ENCODE peak calls at places on chromosomes 7 and 10, in four cellular contexts. F, O, N and M are unnamed samples.

GRCh38 chr7:114026486-114027089 is 107.8 kb upstream of the PPP1R3A start:
- DNase-seq in N (peak; percentile 63), F (peak; percentile 60), O (no peak), M (peak; percentile 86)

GRCh38 chr10:127976701-127977367 is 69.9 kb downstream of the PTPRE start:
- DNase-seq in O (no peak), N (no peak), F (no peak), M (no peak)

GRCh38 chr10:101006593-101007098 is 7.0 kb downstream of the LZTS2 start:
- DNase-seq in N (no peak), F (no peak), O (no peak), M (no peak)

GRCh38 chr7:127653396-127653795 is 1.4 kb downstream of the SND1 start:
- DNase-seq in F (no peak), N (no peak), O (no peak), M (no peak)

GRCh38 chr7:152931583-152931982 is 172.0 kb downstream of the ACTR3B start:
- DNase-seq in N (no peak), F (no peak), O (no peak), M (no peak)

GRCh38 chr7:13061115-13061514 is 373.7 kb downstream of the ARL4A start:
- DNase-seq in F (no peak), O (no peak), N (no peak), M (no peak)

GRCh38 chr10:60954045-60954444 is 10.1 kb upstream of the RHOBTB1 start:
- DNase-seq in O (no peak), F (no peak), N (no peak), M (no peak)

GRCh38 chr7:16651391-16652254 is 5.6 kb downstream of the BZW2 start:
- DNase-seq in N (peak; percentile 24), O (no peak), F (no peak), M (no peak)

GRCh38 chr7:118079369-118079768 is 104.6 kb upstream of the LSM8 start:
- DNase-seq in O (no peak), N (no peak), F (no peak), M (no peak)

GRCh38 chr10:87503892-87504291 is 801 bp upstream of the MINPP1 start:
- DNase-seq in O (no peak), F (no peak), N (peak; percentile 21), M (peak; percentile 10)

GRCh38 chr10:116395223-116395985 is 32.2 kb upstream of the PNLIPRP3 start:
- DNase-seq in F (no peak), N (no peak), O (no peak), M (no peak)

GRCh38 chr7:135321556-135321955 is 87.9 kb downstream of the STRA8 start:
- DNase-seq in F (no peak), N (no peak), O (no peak), M (no peak)

GRCh38 chr10:101839002-101839401 is 4.6 kb downstream of the KCNIP2 start:
- DNase-seq in F (peak; percentile 0), O (no peak), N (no peak), M (no peak)

GRCh38 chr7:41696323-41696916 is 6.5 kb downstream of the INHBA start:
- DNase-seq in F (peak; percentile 43), N (peak; percentile 45), O (no peak), M (peak; percentile 96)

GRCh38 chr10:27391325-27391724 is 112.8 kb upstream of the RAB18 start:
- DNase-seq in N (no peak), O (no peak), F (no peak), M (no peak)

GRCh38 chr7:128591705-128592104 is 80.4 kb upstream of the GARIN1A start:
- DNase-seq in N (no peak), F (no peak), O (no peak), M (no peak)

GRCh38 chr10:99296605-99297004 is 32.6 kb upstream of the CNNM1 start:
- DNase-seq in N (no peak), F (no peak), O (no peak), M (no peak)

GRCh38 chr7:91922857-91923256 is 17.8 kb upstream of the AKAP9 start:
- DNase-seq in N (no peak), O (no peak), F (no peak), M (no peak)

GRCh38 chr10:82221750-82222149 is 346.8 kb downstream of the NRG3 start:
- DNase-seq in F (no peak), N (no peak), O (no peak), M (peak; percentile 49)

GRCh38 chr10:120477723-120478270 is 20.8 kb downstream of the PLPP4 start:
- DNase-seq in F (no peak), O (no peak), N (no peak), M (no peak)

GRCh38 chr7:88835147-88835728 is 39.7 kb upstream of the TEX47 start:
- DNase-seq in N (peak; percentile 27), F (peak; percentile 24), O (peak; percentile 15), M (peak; percentile 74)
- TF ChIP-seq CREB1 in N (no peak), F (no peak), O (no peak), M (no peak)

GRCh38 chr7:99121496-99122021 is 22.3 kb downstream of the SMURF1 start:
- DNase-seq in N (no peak), O (no peak), F (no peak), M (no peak)
- TF ChIP-seq REST in N (no peak), O (no peak), F (no peak), M (no peak)

GRCh38 chr7:33432825-33433224 is 303.5 kb downstream of the BBS9 start:
- DNase-seq in O (no peak), F (no peak), N (no peak), M (no peak)
- TF ChIP-seq CREB1 in O (no peak), F (no peak), N (no peak), M (no peak)

GRCh38 chr7:140055833-140056232 is 6.9 kb downstream of the PARP12 start:
- DNase-seq in N (no peak), O (no peak), F (no peak), M (no peak)
- TF ChIP-seq REST in N (no peak), O (no peak), F (no peak), M (no peak)

DNA sequence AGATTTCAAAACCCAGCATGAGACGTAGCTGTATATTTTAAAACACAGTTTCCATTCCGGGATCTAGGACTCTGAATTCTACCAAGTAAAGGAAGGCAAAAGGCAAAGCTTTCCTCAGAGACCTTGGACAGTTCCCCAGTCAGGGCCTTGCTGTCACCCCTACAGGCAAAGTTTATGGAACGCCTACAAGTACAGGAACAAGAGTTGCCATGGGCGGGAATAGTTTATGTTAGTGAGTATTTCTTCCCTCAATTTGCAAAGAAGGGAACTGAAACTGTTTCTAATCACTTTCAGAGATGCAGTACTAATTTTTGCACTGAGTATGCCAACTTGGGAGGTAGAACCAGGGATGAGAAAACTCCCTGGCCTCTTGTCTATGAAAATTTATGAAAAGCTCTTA is 68.2 kb upstream of the LRGUK start:
- DNase-seq in N (no peak), O (no peak), F (no peak), M (peak; percentile 63)
- TF ChIP-seq CREB1 in N (no peak), O (no peak), F (no peak), M (no peak)

DNA sequence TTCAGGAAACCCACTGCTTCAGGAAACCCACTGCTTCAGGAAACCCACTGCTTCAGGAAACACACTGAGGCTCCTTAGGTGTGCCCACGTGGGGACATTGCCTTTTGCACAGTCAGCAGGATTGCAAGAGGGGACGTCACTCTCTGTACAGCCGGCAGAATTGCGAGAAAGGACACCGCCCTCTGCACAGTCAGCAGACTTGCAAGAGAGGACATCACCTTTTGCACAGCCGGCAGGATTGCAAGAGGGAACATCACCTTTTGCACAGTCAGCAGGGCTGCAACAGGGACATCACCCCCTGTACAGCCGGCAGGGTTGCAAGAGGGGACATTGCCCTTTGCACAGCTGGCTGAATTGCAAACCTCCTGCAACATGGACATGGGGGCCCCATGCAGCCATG is 407.6 kb downstream of the GLRX3 start:
- DNase-seq in N (no peak), F (no peak), O (no peak), M (no peak)
- TF ChIP-seq REST in N (no peak), F (no peak), O (no peak), M (no peak)